ENCODE peak calls at places on chromosomes 16 and 17, in ten cellular contexts. One of them, this sample, is unnamed.

GRCh38 chr16:3529175-3529574 is 28.4 kb downstream of the CLUAP1 start:
- DNase-seq in NCI-H1436 treated with DMSO at 0.1 percent for 48 hours: no peak
- DNase-seq in left colon: no peak
- DNase-seq in fibroblast of the conjunctiva: no peak
- DNase-seq in DMS153: no peak
- DNase-seq in stimulated activated CD4-positive, alpha-beta T cell treated with anti-CD3 and anti-CD28 coated beads, Interleukin-1b, Interleukin-23, amount 100 ng/mL, for 1 hour: no peak
- DNase-seq in PC-9: no peak
- DNase-seq in NCI-H446 treated with DMSO at 0.1 percent for 48 hours: no peak
- DNase-seq in lung microvascular endothelial cell: no peak
- DNase-seq in HTR-8/SVneo: no peak
- DNase-seq in this sample: no peak

GRCh38 chr16:35152067-35152627 is 1692.7 kb downstream of the TP53TG3F start:
- DNase-seq in NCI-H1436 treated with DMSO at 0.1 percent for 48 hours: no peak
- DNase-seq in left colon: no peak
- DNase-seq in fibroblast of the conjunctiva: no peak
- DNase-seq in DMS153: no peak
- DNase-seq in stimulated activated CD4-positive, alpha-beta T cell treated with anti-CD3 and anti-CD28 coated beads, Interleukin-1b, Interleukin-23, amount 100 ng/mL, for 1 hour: no peak
- DNase-seq in PC-9: peak; percentile 32
- DNase-seq in NCI-H446 treated with DMSO at 0.1 percent for 48 hours: no peak
- DNase-seq in lung microvascular endothelial cell: no peak
- DNase-seq in HTR-8/SVneo: no peak
- DNase-seq in this sample: no peak

GRCh38 chr17:29828676-29829291 is 101.2 kb downstream of the SSH2 start:
- DNase-seq in NCI-H1436 treated with DMSO at 0.1 percent for 48 hours: peak; percentile 11
- DNase-seq in left colon: no peak
- DNase-seq in fibroblast of the conjunctiva: no peak
- DNase-seq in DMS153: no peak
- DNase-seq in stimulated activated CD4-positive, alpha-beta T cell treated with anti-CD3 and anti-CD28 coated beads, Interleukin-1b, Interleukin-23, amount 100 ng/mL, for 1 hour: no peak
- DNase-seq in PC-9: no peak
- DNase-seq in NCI-H446 treated with DMSO at 0.1 percent for 48 hours: no peak
- DNase-seq in lung microvascular endothelial cell: no peak
- DNase-seq in HTR-8/SVneo: no peak
- DNase-seq in this sample: no peak

GRCh38 chr16:56337131-56337857 is 88.1 kb downstream of the AMFR start:
- DNase-seq in NCI-H1436 treated with DMSO at 0.1 percent for 48 hours: no peak
- DNase-seq in left colon: no peak
- DNase-seq in fibroblast of the conjunctiva: no peak
- DNase-seq in DMS153: no peak
- DNase-seq in stimulated activated CD4-positive, alpha-beta T cell treated with anti-CD3 and anti-CD28 coated beads, Interleukin-1b, Interleukin-23, amount 100 ng/mL, for 1 hour: no peak
- DNase-seq in PC-9: no peak
- DNase-seq in NCI-H446 treated with DMSO at 0.1 percent for 48 hours: no peak
- DNase-seq in lung microvascular endothelial cell: no peak
- DNase-seq in HTR-8/SVneo: no peak
- DNase-seq in this sample: no peak

GRCh38 chr16:10314811-10315210 is 71.0 kb upstream of the ATF7IP2 start:
- DNase-seq in NCI-H1436 treated with DMSO at 0.1 percent for 48 hours: no peak
- DNase-seq in left colon: no peak
- DNase-seq in fibroblast of the conjunctiva: no peak
- DNase-seq in DMS153: no peak
- DNase-seq in stimulated activated CD4-positive, alpha-beta T cell treated with anti-CD3 and anti-CD28 coated beads, Interleukin-1b, Interleukin-23, amount 100 ng/mL, for 1 hour: no peak
- DNase-seq in PC-9: no peak
- DNase-seq in NCI-H446 treated with DMSO at 0.1 percent for 48 hours: no peak
- DNase-seq in lung microvascular endothelial cell: no peak
- DNase-seq in HTR-8/SVneo: peak; percentile 48
- DNase-seq in this sample: no peak

GRCh38 chr17:50310455-50311111 is 35.3 kb upstream of the XYLT2 start:
- DNase-seq in NCI-H1436 treated with DMSO at 0.1 percent for 48 hours: no peak
- DNase-seq in left colon: no peak
- DNase-seq in fibroblast of the conjunctiva: no peak
- DNase-seq in DMS153: no peak
- DNase-seq in stimulated activated CD4-positive, alpha-beta T cell treated with anti-CD3 and anti-CD28 coated beads, Interleukin-1b, Interleukin-23, amount 100 ng/mL, for 1 hour: no peak
- DNase-seq in PC-9: no peak
- DNase-seq in NCI-H446 treated with DMSO at 0.1 percent for 48 hours: no peak
- DNase-seq in lung microvascular endothelial cell: no peak
- DNase-seq in HTR-8/SVneo: no peak
- DNase-seq in this sample: no peak

GRCh38 chr16:4315185-4316102 is at the start of gene GLIS2:
- DNase-seq in NCI-H1436 treated with DMSO at 0.1 percent for 48 hours: peak; percentile 28
- DNase-seq in left colon: no peak
- DNase-seq in fibroblast of the conjunctiva: peak; percentile 67
- DNase-seq in DMS153: no peak
- DNase-seq in stimulated activated CD4-positive, alpha-beta T cell treated with anti-CD3 and anti-CD28 coated beads, Interleukin-1b, Interleukin-23, amount 100 ng/mL, for 1 hour: no peak
- DNase-seq in PC-9: no peak
- DNase-seq in NCI-H446 treated with DMSO at 0.1 percent for 48 hours: peak; percentile 14
- DNase-seq in lung microvascular endothelial cell: peak; percentile 69
- DNase-seq in HTR-8/SVneo: peak; percentile 82
- DNase-seq in this sample: no peak

GRCh38 chr17:56913000-56913866 is 616 bp downstream of the TRIM25 start:
- DNase-seq in NCI-H1436 treated with DMSO at 0.1 percent for 48 hours: no peak
- DNase-seq in left colon: no peak
- DNase-seq in fibroblast of the conjunctiva: no peak
- DNase-seq in DMS153: no peak
- DNase-seq in stimulated activated CD4-positive, alpha-beta T cell treated with anti-CD3 and anti-CD28 coated beads, Interleukin-1b, Interleukin-23, amount 100 ng/mL, for 1 hour: no peak
- DNase-seq in PC-9: no peak
- DNase-seq in NCI-H446 treated with DMSO at 0.1 percent for 48 hours: no peak
- DNase-seq in lung microvascular endothelial cell: peak; percentile 19
- DNase-seq in HTR-8/SVneo: peak; percentile 23
- DNase-seq in this sample: no peak

GRCh38 chr17:7932483-7932891 is 481 bp downstream of the CNTROB start:
- DNase-seq in NCI-H1436 treated with DMSO at 0.1 percent for 48 hours: no peak
- DNase-seq in left colon: peak; percentile 33
- DNase-seq in fibroblast of the conjunctiva: no peak
- DNase-seq in DMS153: no peak
- DNase-seq in stimulated activated CD4-positive, alpha-beta T cell treated with anti-CD3 and anti-CD28 coated beads, Interleukin-1b, Interleukin-23, amount 100 ng/mL, for 1 hour: no peak
- DNase-seq in PC-9: no peak
- DNase-seq in NCI-H446 treated with DMSO at 0.1 percent for 48 hours: no peak
- DNase-seq in lung microvascular endothelial cell: peak; percentile 39
- DNase-seq in HTR-8/SVneo: peak; percentile 51
- DNase-seq in this sample: no peak

GRCh38 chr17:5022171-5022711 is 13.0 kb downstream of the SLC52A1 start:
- DNase-seq in NCI-H1436 treated with DMSO at 0.1 percent for 48 hours: no peak
- DNase-seq in left colon: no peak
- DNase-seq in fibroblast of the conjunctiva: no peak
- DNase-seq in DMS153: no peak
- DNase-seq in stimulated activated CD4-positive, alpha-beta T cell treated with anti-CD3 and anti-CD28 coated beads, Interleukin-1b, Interleukin-23, amount 100 ng/mL, for 1 hour: no peak
- DNase-seq in PC-9: no peak
- DNase-seq in NCI-H446 treated with DMSO at 0.1 percent for 48 hours: no peak
- DNase-seq in lung microvascular endothelial cell: no peak
- DNase-seq in HTR-8/SVneo: no peak
- DNase-seq in this sample: no peak

GRCh38 chr17:14268264-14268663 is 31.6 kb upstream of the CDRT15 start:
- DNase-seq in NCI-H1436 treated with DMSO at 0.1 percent for 48 hours: no peak
- DNase-seq in left colon: no peak
- DNase-seq in fibroblast of the conjunctiva: no peak
- DNase-seq in DMS153: no peak
- DNase-seq in stimulated activated CD4-positive, alpha-beta T cell treated with anti-CD3 and anti-CD28 coated beads, Interleukin-1b, Interleukin-23, amount 100 ng/mL, for 1 hour: no peak
- DNase-seq in PC-9: no peak
- DNase-seq in NCI-H446 treated with DMSO at 0.1 percent for 48 hours: no peak
- DNase-seq in lung microvascular endothelial cell: no peak
- DNase-seq in HTR-8/SVneo: no peak
- DNase-seq in this sample: no peak

GRCh38 chr16:23026777-23027362 is 122.4 kb downstream of the USP31 start:
- DNase-seq in NCI-H1436 treated with DMSO at 0.1 percent for 48 hours: no peak
- DNase-seq in left colon: no peak
- DNase-seq in fibroblast of the conjunctiva: no peak
- DNase-seq in DMS153: no peak
- DNase-seq in stimulated activated CD4-positive, alpha-beta T cell treated with anti-CD3 and anti-CD28 coated beads, Interleukin-1b, Interleukin-23, amount 100 ng/mL, for 1 hour: no peak
- DNase-seq in PC-9: no peak
- DNase-seq in NCI-H446 treated with DMSO at 0.1 percent for 48 hours: no peak
- DNase-seq in lung microvascular endothelial cell: peak; percentile 42
- DNase-seq in HTR-8/SVneo: peak; percentile 13
- DNase-seq in this sample: no peak

GRCh38 chr17:49984283-49984682 is 10.7 kb downstream of the DLX3 start:
- DNase-seq in NCI-H1436 treated with DMSO at 0.1 percent for 48 hours: no peak
- DNase-seq in left colon: no peak
- DNase-seq in fibroblast of the conjunctiva: no peak
- DNase-seq in DMS153: no peak
- DNase-seq in stimulated activated CD4-positive, alpha-beta T cell treated with anti-CD3 and anti-CD28 coated beads, Interleukin-1b, Interleukin-23, amount 100 ng/mL, for 1 hour: no peak
- DNase-seq in PC-9: no peak
- DNase-seq in NCI-H446 treated with DMSO at 0.1 percent for 48 hours: no peak
- DNase-seq in lung microvascular endothelial cell: no peak
- DNase-seq in HTR-8/SVneo: no peak
- DNase-seq in this sample: no peak

GRCh38 chr17:80948961-80949450 is 42.6 kb upstream of the CHMP6 start:
- DNase-seq in NCI-H1436 treated with DMSO at 0.1 percent for 48 hours: no peak
- DNase-seq in left colon: peak; percentile 14
- DNase-seq in fibroblast of the conjunctiva: no peak
- DNase-seq in DMS153: no peak
- DNase-seq in stimulated activated CD4-positive, alpha-beta T cell treated with anti-CD3 and anti-CD28 coated beads, Interleukin-1b, Interleukin-23, amount 100 ng/mL, for 1 hour: no peak
- DNase-seq in PC-9: no peak
- DNase-seq in NCI-H446 treated with DMSO at 0.1 percent for 48 hours: no peak
- DNase-seq in lung microvascular endothelial cell: no peak
- DNase-seq in HTR-8/SVneo: no peak
- DNase-seq in this sample: no peak

GRCh38 chr17:51351890-51352289 is 91.5 kb downstream of the UTP18 start:
- DNase-seq in NCI-H1436 treated with DMSO at 0.1 percent for 48 hours: no peak
- DNase-seq in left colon: no peak
- DNase-seq in fibroblast of the conjunctiva: peak; percentile 6
- DNase-seq in DMS153: no peak
- DNase-seq in stimulated activated CD4-positive, alpha-beta T cell treated with anti-CD3 and anti-CD28 coated beads, Interleukin-1b, Interleukin-23, amount 100 ng/mL, for 1 hour: no peak
- DNase-seq in PC-9: no peak
- DNase-seq in NCI-H446 treated with DMSO at 0.1 percent for 48 hours: peak; percentile 71
- DNase-seq in lung microvascular endothelial cell: no peak
- DNase-seq in HTR-8/SVneo: no peak
- DNase-seq in this sample: peak; percentile 57

GRCh38 chr17:82863941-82864720 is 24.3 kb upstream of the ZNF750 start:
- DNase-seq in NCI-H1436 treated with DMSO at 0.1 percent for 48 hours: no peak
- DNase-seq in left colon: no peak
- DNase-seq in fibroblast of the conjunctiva: peak; percentile 12
- DNase-seq in DMS153: no peak
- DNase-seq in stimulated activated CD4-positive, alpha-beta T cell treated with anti-CD3 and anti-CD28 coated beads, Interleukin-1b, Interleukin-23, amount 100 ng/mL, for 1 hour: peak; percentile 73
- DNase-seq in PC-9: peak; percentile 54
- DNase-seq in NCI-H446 treated with DMSO at 0.1 percent for 48 hours: peak; percentile 73
- DNase-seq in lung microvascular endothelial cell: peak; percentile 83
- DNase-seq in HTR-8/SVneo: peak; percentile 51
- DNase-seq in this sample: peak; percentile 34

GRCh38 chr17:6502142-6502541 is 54.2 kb downstream of the PITPNM3 start:
- DNase-seq in NCI-H1436 treated with DMSO at 0.1 percent for 48 hours: no peak
- DNase-seq in left colon: no peak
- DNase-seq in fibroblast of the conjunctiva: no peak
- DNase-seq in DMS153: no peak
- DNase-seq in stimulated activated CD4-positive, alpha-beta T cell treated with anti-CD3 and anti-CD28 coated beads, Interleukin-1b, Interleukin-23, amount 100 ng/mL, for 1 hour: no peak
- DNase-seq in PC-9: no peak
- DNase-seq in NCI-H446 treated with DMSO at 0.1 percent for 48 hours: no peak
- DNase-seq in lung microvascular endothelial cell: no peak
- DNase-seq in HTR-8/SVneo: no peak
- DNase-seq in this sample: no peak

GRCh38 chr17:80146121-80147034 is 550 bp downstream of the EIF4A3 start:
- DNase-seq in NCI-H1436 treated with DMSO at 0.1 percent for 48 hours: no peak
- DNase-seq in left colon: peak; percentile 34
- DNase-seq in fibroblast of the conjunctiva: no peak
- DNase-seq in DMS153: no peak
- DNase-seq in stimulated activated CD4-positive, alpha-beta T cell treated with anti-CD3 and anti-CD28 coated beads, Interleukin-1b, Interleukin-23, amount 100 ng/mL, for 1 hour: no peak
- DNase-seq in PC-9: no peak
- DNase-seq in NCI-H446 treated with DMSO at 0.1 percent for 48 hours: no peak
- DNase-seq in lung microvascular endothelial cell: peak; percentile 10
- DNase-seq in HTR-8/SVneo: no peak
- DNase-seq in this sample: no peak

GRCh38 chr17:28910534-28910933 is 7.7 kb upstream of the DHRS13 start:
- DNase-seq in NCI-H1436 treated with DMSO at 0.1 percent for 48 hours: no peak
- DNase-seq in left colon: no peak
- DNase-seq in fibroblast of the conjunctiva: no peak
- DNase-seq in DMS153: no peak
- DNase-seq in stimulated activated CD4-positive, alpha-beta T cell treated with anti-CD3 and anti-CD28 coated beads, Interleukin-1b, Interleukin-23, amount 100 ng/mL, for 1 hour: no peak
- DNase-seq in PC-9: no peak
- DNase-seq in NCI-H446 treated with DMSO at 0.1 percent for 48 hours: no peak
- DNase-seq in lung microvascular endothelial cell: no peak
- DNase-seq in HTR-8/SVneo: no peak
- DNase-seq in this sample: no peak

This sample was measured in occipital lobe.